ENCODE peak calls at places on chromosomes 16 and 17, in six cellular contexts. C is neural crest cell; H is NCI-H1436; Q is EL; F is epithelial cell of prostate; T is naive thymus-derived CD4-positive, alpha-beta T cell. Z is an unnamed sample.

GRCh38 chr16:25264599-25264998 is 7.0 kb upstream of the ZKSCAN2 start:
- DNase-seq in C (peak), H (no peak), Q (no peak), T (no peak), F (no peak), Z (no peak)

GRCh38 chr17:32277284-32277683 is 11.7 kb downstream of the RHBDL3 start:
- DNase-seq in T (no peak), H (no peak), Q (peak), C (no peak), F (no peak), Z (no peak)

GRCh38 chr16:15757630-15758251 is 99.1 kb downstream of the MYH11 start:
- DNase-seq in Q (no peak), T (no peak), F (no peak), H (no peak), C (no peak), Z (no peak)

GRCh38 chr16:9446471-9447194 is 355.2 kb downstream of the HAPSTR1 start:
- DNase-seq in T (no peak), C (no peak), F (no peak), H (no peak), Q (no peak), Z (no peak)

GRCh38 chr17:489758-490329 is 137.2 kb upstream of the RPH3AL start:
- DNase-seq in C (peak), F (no peak), H (no peak), Q (peak), T (peak), Z (no peak)

GRCh38 chr16:89018605-89019158 is 41.7 kb upstream of the CBFA2T3 start:
- DNase-seq in Q (no peak), F (no peak), T (no peak), H (no peak), C (no peak), Z (no peak)

GRCh38 chr17:48441231-48441711 is 11.3 kb upstream of the SKAP1 start:
- DNase-seq in Q (no peak), H (no peak), T (peak), F (no peak), C (no peak), Z (no peak)

GRCh38 chr16:50697881-50698767 is 4.7 kb downstream of the NOD2 start:
- DNase-seq in F (no peak), H (no peak), C (no peak), T (no peak), Q (peak), Z (no peak)

GRCh38 chr17:17798010-17798556 is 38.7 kb downstream of the SREBF1 start:
- DNase-seq in H (no peak), C (no peak), Q (no peak), F (no peak), T (no peak), Z (no peak)

Z was measured in HS-5.